ENCODE peak calls at places on chromosome 6, in four cellular contexts. R, T, U and Z are unnamed samples.

GRCh38 chr6:82362144-82362543 is 1.5 kb upstream of the TPBG start:
- DNase-seq in R (no peak), T (no peak), U (no peak), Z (no peak)

GRCh38 chr6:31736768-31737314 is 511 bp upstream of the CLIC1 start:
- DNase-seq in U (no peak), R (no peak), T (no peak), Z (no peak)

GRCh38 chr6:100116409-100117194 is 122.6 kb upstream of the MCHR2 start:
- DNase-seq in R (peak; percentile 76), U (no peak), T (peak; percentile 67), Z (peak; percentile 71)

GRCh38 chr6:48560408-48560807 is 449.4 kb upstream of the PTCHD4 start:
- DNase-seq in U (no peak), R (peak; percentile 22), T (no peak), Z (no peak)

GRCh38 chr6:111813247-111814162 is 59.7 kb downstream of the FYN start:
- DNase-seq in T (no peak), U (no peak), R (peak; percentile 74), Z (no peak)

GRCh38 chr6:77620290-77620882 is 32.5 kb upstream of the MEI4 start:
- DNase-seq in T (peak; percentile 0), R (no peak), U (no peak), Z (no peak)

GRCh38 chr6:120675886-120676285 is 658.4 kb downstream of the TBC1D32 start:
- DNase-seq in T (no peak), R (no peak), U (no peak), Z (no peak)

GRCh38 chr6:45617441-45617840 is 239.7 kb upstream of the SUPT3H start:
- DNase-seq in R (peak; percentile 19), U (no peak), T (no peak), Z (no peak)

GRCh38 chr6:5606546-5606945 is 345.2 kb downstream of the FARS2 start:
- DNase-seq in U (no peak), T (no peak), R (no peak), Z (no peak)

GRCh38 chr6:44253307-44254101 is 3.8 kb downstream of the SLC35B2 start:
- DNase-seq in T (peak; percentile 53), R (no peak), U (no peak), Z (no peak)

GRCh38 chr6:151716446-151717047 is 90.9 kb upstream of the ESR1 start:
- DNase-seq in T (peak; percentile 14), U (no peak), R (no peak), Z (no peak)

DNA sequence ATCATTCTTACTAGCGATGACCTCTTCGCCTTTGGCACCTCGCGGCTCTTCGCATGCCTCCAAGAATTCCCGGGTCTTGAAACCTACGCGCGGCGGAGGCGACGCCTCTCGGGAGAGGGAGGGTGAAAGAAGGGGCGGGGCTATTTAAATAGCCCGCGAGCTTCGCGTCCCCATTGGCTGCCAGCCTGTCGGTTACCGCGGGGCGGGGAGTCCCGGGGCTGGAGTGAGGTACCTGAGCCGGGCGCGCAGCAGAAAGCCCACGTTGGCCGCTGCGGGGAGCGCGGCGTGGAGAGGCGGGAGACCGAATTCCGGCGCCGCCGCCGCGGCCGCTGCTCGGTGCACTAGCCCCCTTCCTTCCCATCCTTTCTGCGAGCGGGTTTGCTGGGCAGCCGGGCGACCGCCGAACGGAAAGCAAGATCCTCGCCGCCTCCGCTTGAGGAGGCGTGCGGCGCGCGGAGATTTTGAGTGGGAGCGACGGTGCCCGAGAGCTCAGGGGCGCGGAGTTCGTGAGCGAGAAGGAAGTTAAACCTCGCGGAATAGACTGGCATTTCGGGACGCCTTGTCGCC is at the start of gene BMP6:
- DNase-seq in U (no peak), T (peak; percentile 88), R (peak; percentile 79), Z (peak; percentile 93)
- TF ChIP-seq SMC3 in U (no peak), T (no peak), R (no peak), Z (no peak)

DNA sequence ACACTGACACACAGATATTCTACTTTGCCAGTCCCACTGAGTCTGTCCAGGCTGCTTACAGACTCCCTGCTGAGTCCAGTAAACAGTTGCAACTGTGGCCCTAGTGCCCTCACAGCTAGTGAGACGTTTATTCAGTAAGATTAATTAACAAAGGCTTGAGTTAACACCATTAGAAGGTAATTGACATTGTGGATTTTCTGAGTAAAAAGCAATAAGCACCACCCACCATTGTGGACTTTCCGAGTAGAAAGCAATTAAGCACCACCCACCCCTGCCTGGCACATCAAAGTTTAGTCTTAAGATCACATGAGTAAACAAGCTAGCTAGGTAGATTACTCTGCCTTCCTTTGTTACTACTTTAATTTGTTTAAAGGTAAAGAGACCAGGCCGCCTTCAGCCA is 408.6 kb upstream of the IMPG1 start:
- DNase-seq in U (no peak), R (no peak), T (no peak), Z (no peak)
- TF ChIP-seq SMC3 in U (no peak), R (no peak), T (no peak), Z (no peak)

DNA sequence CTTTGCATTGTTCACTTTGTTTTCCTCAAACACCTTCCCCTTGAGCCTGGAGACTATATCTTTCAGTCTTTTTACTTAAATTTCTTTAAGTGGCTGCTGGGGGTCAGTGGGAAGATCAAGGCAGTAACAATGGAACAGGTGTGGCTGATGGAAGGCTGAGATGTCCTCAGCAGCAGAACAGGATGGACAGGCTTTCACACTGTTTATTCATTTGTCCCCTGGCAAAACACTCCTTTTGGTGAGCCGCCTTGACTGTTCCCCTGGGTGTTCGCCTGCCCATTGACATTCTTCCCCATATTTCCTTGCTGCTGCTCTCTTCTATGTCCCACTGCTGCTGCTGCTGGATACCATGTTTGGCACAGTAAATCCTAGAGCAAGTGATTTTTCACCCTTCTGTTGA is 38.1 kb downstream of the RNF144B start:
- DNase-seq in T (no peak), R (no peak), U (no peak), Z (no peak)
- TF ChIP-seq SMC3 in T (no peak), R (no peak), U (no peak), Z (no peak)

DNA sequence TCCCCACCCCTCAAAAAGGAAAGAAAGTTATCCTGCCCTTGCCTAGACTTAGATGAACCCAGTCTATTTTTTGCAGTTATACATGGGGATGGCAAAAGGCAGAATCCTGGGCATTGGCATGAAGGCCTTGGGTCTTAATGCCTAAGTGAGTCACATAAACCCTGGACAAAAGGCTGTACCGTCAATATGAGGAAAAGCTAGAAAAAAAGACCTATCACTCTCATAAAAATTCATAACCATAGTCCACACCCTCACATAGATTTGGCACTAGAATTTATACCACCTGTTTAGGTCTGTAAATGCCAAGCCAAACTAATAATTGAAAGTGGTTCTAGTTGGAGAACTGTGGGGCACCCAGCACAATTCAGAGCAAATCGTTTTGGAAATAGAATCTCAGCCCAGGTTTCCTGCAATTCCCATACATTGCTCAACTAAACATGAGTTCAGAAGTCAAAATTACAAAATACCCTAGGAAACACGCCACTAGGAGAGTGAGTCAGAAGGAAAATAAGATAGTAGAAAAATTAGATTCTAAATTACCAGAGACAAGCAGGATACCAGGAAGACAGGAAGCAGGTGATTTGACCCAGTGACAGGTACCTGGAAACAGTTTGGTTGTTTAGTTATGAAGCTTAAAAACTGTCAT is 70.4 kb upstream of the FUCA2 start:
- DNase-seq in T (no peak), R (peak; percentile 78), U (no peak), Z (no peak)
- TF ChIP-seq SMC3 in T (no peak), R (no peak), U (no peak), Z (no peak)

GRCh38 chr6:129578315-129578714 is 131.7 kb downstream of the ARHGAP18 start:
- DNase-seq in R (no peak), T (no peak), U (no peak), Z (no peak)

GRCh38 chr6:129577691-129578090 is 132.3 kb downstream of the ARHGAP18 start:
- DNase-seq in T (no peak), U (no peak), R (no peak), Z (no peak)

GRCh38 chr6:129576456-129576855 is 133.5 kb downstream of the ARHGAP18 start:
- DNase-seq in R (no peak), T (no peak), U (no peak), Z (no peak)

DNA sequence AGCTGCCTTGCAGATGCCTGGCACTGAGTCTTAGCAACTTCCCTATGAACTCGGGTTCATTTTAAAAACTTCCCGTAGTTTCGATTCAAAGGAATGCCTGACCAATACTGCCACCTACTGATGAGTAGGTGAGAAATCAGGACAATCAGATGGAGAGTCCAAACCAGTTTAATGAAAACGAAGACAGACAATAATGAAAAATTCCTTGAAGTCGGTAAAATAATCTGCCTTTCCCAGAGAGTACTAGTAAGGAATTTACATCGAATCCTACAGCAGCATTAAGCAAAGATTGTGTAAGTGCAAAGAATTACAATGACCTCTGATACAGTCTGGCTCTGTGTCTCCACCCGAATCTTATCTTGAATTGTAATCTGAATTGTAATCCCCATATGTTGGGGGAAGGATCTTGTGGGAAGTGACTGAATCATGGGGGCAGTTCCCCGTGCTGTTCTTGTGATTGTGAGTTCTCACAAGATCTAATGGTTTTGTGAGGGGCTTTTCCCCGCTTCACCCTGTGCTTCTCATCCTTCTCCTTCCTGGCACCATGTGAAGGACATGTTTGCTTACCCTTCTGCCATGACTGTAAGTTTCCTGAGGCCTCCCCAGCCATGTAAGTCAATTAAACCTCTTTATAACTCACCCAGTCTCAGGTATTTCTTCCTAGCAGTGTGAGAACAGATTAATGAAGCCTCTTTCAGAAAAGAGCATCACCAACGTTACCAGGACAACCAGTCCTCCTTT is 134.4 kb downstream of the ARHGAP18 start:
- DNase-seq in U (no peak), T (peak; percentile 43), R (peak; percentile 72), Z (no peak)
- TF ChIP-seq SMC3 in U (no peak), T (peak; percentile 52), R (peak; percentile 59), Z (peak; percentile 45)

GRCh38 chr6:1952726-1953360 is 292.6 kb downstream of the GMDS start:
- DNase-seq in U (no peak), R (peak; percentile 100), T (peak; percentile 60), Z (no peak)
- TF ChIP-seq SMC3 in U (no peak), R (peak; percentile 30), T (no peak), Z (no peak)

DNA sequence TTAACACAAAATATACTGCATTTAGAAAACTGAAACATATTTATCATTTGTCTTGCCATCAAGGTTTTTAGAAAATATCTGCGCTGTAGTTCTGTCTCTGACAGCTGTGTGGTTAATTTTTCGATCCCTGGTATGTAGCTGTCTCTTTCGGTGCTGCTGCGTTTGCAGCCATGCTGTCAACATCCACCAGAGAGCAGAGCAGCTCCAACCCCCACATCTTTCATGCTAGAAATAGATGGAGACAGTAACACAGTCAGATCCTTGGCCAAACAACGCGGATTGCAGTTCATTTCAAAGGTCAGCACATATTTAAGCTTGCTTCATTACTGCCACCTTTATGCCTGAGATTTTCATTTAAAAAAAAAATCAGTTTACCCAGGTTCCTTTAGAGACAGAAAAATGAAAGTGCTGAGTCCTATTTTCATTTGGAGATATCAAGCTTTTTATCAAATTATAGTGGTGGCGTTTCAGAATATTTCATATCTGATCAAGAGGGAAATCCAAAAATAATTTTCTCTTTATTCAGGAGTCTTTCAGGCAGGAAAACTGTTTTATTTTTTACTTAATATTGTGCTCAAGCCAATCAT is 157.7 kb upstream of the MMS22L start:
- DNase-seq in R (peak; percentile 12), T (peak; percentile 34), U (no peak), Z (peak; percentile 12)
- TF ChIP-seq SMC3 in R (no peak), T (peak; percentile 34), U (no peak), Z (no peak)